ENCODE peak calls at places on chromosomes 16 and 17, in four cellular contexts. I, R, E and K are unnamed samples.

GRCh38 chr17:76442341-76443338 is 10.3 kb downstream of the UBE2O start:
- DNase-seq in I (no peak), R (no peak), E (no peak), K (no peak)

GRCh38 chr17:79980246-79981043 is 55.2 kb downstream of the TBC1D16 start:
- DNase-seq in E (no peak), I (no peak), R (no peak), K (no peak)

GRCh38 chr17:7549401-7550055 is 670 bp downstream of the TNFSF12 start:
- DNase-seq in I (no peak), E (no peak), R (peak), K (peak)

GRCh38 chr16:79950932-79951719 is 350.6 kb upstream of the MAF start:
- DNase-seq in E (no peak), R (no peak), I (no peak), K (no peak)

GRCh38 chr17:608911-609882 is 105.4 kb downstream of the VPS53 start:
- DNase-seq in E (no peak), I (no peak), R (no peak), K (no peak)

GRCh38 chr17:50799582-50799981 is 32.3 kb upstream of the ANKRD40CL start:
- DNase-seq in R (no peak), I (no peak), E (no peak), K (no peak)

GRCh38 chr16:74922150-74923138 is 62.5 kb downstream of the WDR59 start:
- DNase-seq in E (no peak), I (no peak), R (no peak), K (no peak)

GRCh38 chr17:7656958-7657715 is 6.4 kb downstream of the ATP1B2 start:
- DNase-seq in I (no peak), R (no peak), E (no peak), K (no peak)